ENCODE peak calls at places on chromosome 10, in six cellular contexts. One of them, this sample, is unnamed.

GRCh38 chr10:86662186-86663045 is 5.9 kb upstream of the LDB3 start:
- DNase-seq in RWPE2: no peak
- DNase-seq in brain microvascular endothelial cell: no peak
- DNase-seq in Peyer's patch: no peak
- DNase-seq in endothelial cell of umbilical vein: no peak
- DNase-seq in PC-3: no peak
- DNase-seq in this sample: no peak

GRCh38 chr10:76971565-76972170 is 665.9 kb downstream of the KCNMA1 start:
- DNase-seq in RWPE2: no peak
- DNase-seq in brain microvascular endothelial cell: no peak
- DNase-seq in Peyer's patch: no peak
- DNase-seq in endothelial cell of umbilical vein: no peak
- DNase-seq in PC-3: no peak
- DNase-seq in this sample: no peak

GRCh38 chr10:101388671-101389276 is 34.8 kb downstream of the BTRC start:
- DNase-seq in RWPE2: no peak
- DNase-seq in brain microvascular endothelial cell: no peak
- DNase-seq in Peyer's patch: no peak
- DNase-seq in endothelial cell of umbilical vein: no peak
- DNase-seq in PC-3: no peak
- DNase-seq in this sample: no peak

GRCh38 chr10:69911571-69912528 is 110.1 kb downstream of the COL13A1 start:
- DNase-seq in RWPE2: no peak
- DNase-seq in brain microvascular endothelial cell: no peak
- DNase-seq in Peyer's patch: no peak
- DNase-seq in endothelial cell of umbilical vein: peak; percentile 5
- DNase-seq in PC-3: no peak
- DNase-seq in this sample: no peak

GRCh38 chr10:89695307-89695706 is 6.1 kb upstream of the KIF20B start:
- DNase-seq in RWPE2: no peak
- DNase-seq in brain microvascular endothelial cell: no peak
- DNase-seq in Peyer's patch: no peak
- DNase-seq in endothelial cell of umbilical vein: no peak
- DNase-seq in PC-3: no peak
- DNase-seq in this sample: no peak

GRCh38 chr10:132928261-132928660 is 14.1 kb downstream of the CFAP46 start:
- DNase-seq in RWPE2: no peak
- DNase-seq in brain microvascular endothelial cell: no peak
- DNase-seq in Peyer's patch: no peak
- DNase-seq in endothelial cell of umbilical vein: no peak
- DNase-seq in PC-3: no peak
- DNase-seq in this sample: no peak

GRCh38 chr10:105834261-105835059 is 1193.4 kb downstream of the SORCS3 start:
- DNase-seq in RWPE2: no peak
- DNase-seq in brain microvascular endothelial cell: no peak
- DNase-seq in Peyer's patch: no peak
- DNase-seq in endothelial cell of umbilical vein: no peak
- DNase-seq in PC-3: no peak
- DNase-seq in this sample: no peak

GRCh38 chr10:107986571-107986970 is 822.1 kb upstream of the SORCS1 start:
- DNase-seq in RWPE2: no peak
- DNase-seq in brain microvascular endothelial cell: no peak
- DNase-seq in Peyer's patch: no peak
- DNase-seq in endothelial cell of umbilical vein: no peak
- DNase-seq in PC-3: no peak
- DNase-seq in this sample: no peak

GRCh38 chr10:71274901-71275796 is 43.9 kb upstream of the SLC29A3 start:
- DNase-seq in RWPE2: no peak
- DNase-seq in brain microvascular endothelial cell: no peak
- DNase-seq in Peyer's patch: no peak
- DNase-seq in endothelial cell of umbilical vein: no peak
- DNase-seq in PC-3: no peak
- DNase-seq in this sample: no peak

GRCh38 chr10:88499569-88500470 is 83.3 kb downstream of the RNLS start:
- DNase-seq in RWPE2: no peak
- DNase-seq in brain microvascular endothelial cell: no peak
- DNase-seq in Peyer's patch: no peak
- DNase-seq in endothelial cell of umbilical vein: peak; percentile 3
- DNase-seq in PC-3: no peak
- DNase-seq in this sample: no peak

GRCh38 chr10:120365872-120366271 is 91.2 kb upstream of the PLPP4 start:
- DNase-seq in RWPE2: no peak
- DNase-seq in brain microvascular endothelial cell: peak; percentile 15
- DNase-seq in Peyer's patch: no peak
- DNase-seq in endothelial cell of umbilical vein: no peak
- DNase-seq in PC-3: peak; percentile 61
- DNase-seq in this sample: no peak

GRCh38 chr10:16923726-16924125 is 106.5 kb upstream of the RSU1 start:
- DNase-seq in RWPE2: no peak
- DNase-seq in brain microvascular endothelial cell: no peak
- DNase-seq in Peyer's patch: no peak
- DNase-seq in endothelial cell of umbilical vein: no peak
- DNase-seq in PC-3: no peak
- DNase-seq in this sample: no peak

GRCh38 chr10:6115824-6116350 is 27.1 kb downstream of the RBM17 start:
- DNase-seq in RWPE2: no peak
- DNase-seq in brain microvascular endothelial cell: no peak
- DNase-seq in Peyer's patch: no peak
- DNase-seq in endothelial cell of umbilical vein: no peak
- DNase-seq in PC-3: peak; percentile 23
- DNase-seq in this sample: no peak

GRCh38 chr10:34506773-34507172 is 308.3 kb downstream of the PARD3 start:
- DNase-seq in RWPE2: no peak
- DNase-seq in brain microvascular endothelial cell: no peak
- DNase-seq in Peyer's patch: no peak
- DNase-seq in endothelial cell of umbilical vein: no peak
- DNase-seq in PC-3: no peak
- DNase-seq in this sample: no peak

GRCh38 chr10:11810313-11810766 is 12.8 kb upstream of the PROSER2 start:
- DNase-seq in RWPE2: no peak
- DNase-seq in brain microvascular endothelial cell: peak; percentile 40
- DNase-seq in Peyer's patch: no peak
- DNase-seq in endothelial cell of umbilical vein: peak; percentile 15
- DNase-seq in PC-3: peak; percentile 41
- DNase-seq in this sample: no peak

GRCh38 chr10:60203993-60204618 is 185.6 kb downstream of the ANK3 start:
- DNase-seq in RWPE2: no peak
- DNase-seq in brain microvascular endothelial cell: peak; percentile 17
- DNase-seq in Peyer's patch: no peak
- DNase-seq in endothelial cell of umbilical vein: peak; percentile 48
- DNase-seq in PC-3: peak; percentile 77
- DNase-seq in this sample: no peak

GRCh38 chr10:119412831-119413737 is 129.4 kb downstream of the RGS10 start:
- DNase-seq in RWPE2: no peak
- DNase-seq in brain microvascular endothelial cell: no peak
- DNase-seq in Peyer's patch: no peak
- DNase-seq in endothelial cell of umbilical vein: no peak
- DNase-seq in PC-3: no peak
- DNase-seq in this sample: no peak

GRCh38 chr10:63123963-63124362 is 9.2 kb upstream of the NRBF2 start:
- DNase-seq in RWPE2: no peak
- DNase-seq in brain microvascular endothelial cell: no peak
- DNase-seq in Peyer's patch: no peak
- DNase-seq in endothelial cell of umbilical vein: no peak
- DNase-seq in PC-3: no peak
- DNase-seq in this sample: no peak

GRCh38 chr10:3867454-3868273 is 82.7 kb upstream of the KLF6 start:
- DNase-seq in RWPE2: no peak
- DNase-seq in brain microvascular endothelial cell: no peak
- DNase-seq in Peyer's patch: no peak
- DNase-seq in endothelial cell of umbilical vein: peak; percentile 31
- DNase-seq in PC-3: peak; percentile 34
- DNase-seq in this sample: no peak

GRCh38 chr10:26698909-26699308 is 1.4 kb downstream of the PDSS1 start:
- DNase-seq in RWPE2: no peak
- DNase-seq in brain microvascular endothelial cell: no peak
- DNase-seq in Peyer's patch: no peak
- DNase-seq in endothelial cell of umbilical vein: no peak
- DNase-seq in PC-3: no peak
- DNase-seq in this sample: no peak
- H3K4me3 ChIP-seq in RWPE2: peak overlapping the region; percentile 80
- H3K4me3 ChIP-seq in brain microvascular endothelial cell: peak overlapping the region; percentile 87
- H3K4me3 ChIP-seq in Peyer's patch: peak overlapping the region; percentile 93
- H3K4me3 ChIP-seq in endothelial cell of umbilical vein: no peak overlapping the region
- H3K4me3 ChIP-seq in PC-3: peak overlapping the region; percentile 94
- H3K4me3 ChIP-seq in this sample: no peak overlapping the region

GRCh38 chr10:61629594-61629993 is 33.1 kb upstream of the CABCOCO1 start:
- DNase-seq in RWPE2: no peak
- DNase-seq in brain microvascular endothelial cell: no peak
- DNase-seq in Peyer's patch: no peak
- DNase-seq in endothelial cell of umbilical vein: no peak
- DNase-seq in PC-3: no peak
- DNase-seq in this sample: no peak

GRCh38 chr10:61635946-61636345 is 26.8 kb upstream of the CABCOCO1 start:
- DNase-seq in RWPE2: no peak
- DNase-seq in brain microvascular endothelial cell: no peak
- DNase-seq in Peyer's patch: no peak
- DNase-seq in endothelial cell of umbilical vein: peak; percentile 60
- DNase-seq in PC-3: peak; percentile 100
- DNase-seq in this sample: no peak

GRCh38 chr10:61628875-61629513 is 33.7 kb upstream of the CABCOCO1 start:
- DNase-seq in RWPE2: peak; percentile 54
- DNase-seq in brain microvascular endothelial cell: peak; percentile 84
- DNase-seq in Peyer's patch: no peak
- DNase-seq in endothelial cell of umbilical vein: peak; percentile 55
- DNase-seq in PC-3: peak; percentile 100
- DNase-seq in this sample: no peak

GRCh38 chr10:61634711-61635110 is 28.0 kb upstream of the CABCOCO1 start:
- DNase-seq in RWPE2: no peak
- DNase-seq in brain microvascular endothelial cell: no peak
- DNase-seq in Peyer's patch: no peak
- DNase-seq in endothelial cell of umbilical vein: no peak
- DNase-seq in PC-3: no peak
- DNase-seq in this sample: no peak

DNA sequence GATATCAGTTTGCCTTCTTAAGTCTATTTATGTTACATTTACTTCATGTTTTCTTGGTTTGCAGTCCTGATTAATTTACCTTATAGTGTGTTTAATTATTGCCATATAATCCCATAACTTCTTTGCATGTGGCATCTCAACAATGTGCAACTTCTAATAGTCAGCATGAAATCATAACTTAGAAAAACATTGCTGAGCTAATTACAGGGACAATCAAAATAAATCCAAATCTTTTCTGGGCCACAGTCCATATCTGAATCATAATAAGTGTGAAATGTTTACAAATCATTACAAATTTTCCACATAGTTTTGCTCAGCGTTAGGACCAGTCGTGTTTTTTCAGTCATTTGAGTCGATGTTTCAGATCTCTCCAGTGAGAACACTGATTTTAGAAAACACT is 29.1 kb upstream of the CABCOCO1 start:
- DNase-seq in RWPE2: no peak
- DNase-seq in brain microvascular endothelial cell: no peak
- DNase-seq in Peyer's patch: no peak
- DNase-seq in endothelial cell of umbilical vein: peak; percentile 85
- DNase-seq in PC-3: peak; percentile 52
- DNase-seq in this sample: no peak
- H3K27ac ChIP-seq in RWPE2: peak overlapping the region; percentile 45
- H3K27ac ChIP-seq in brain microvascular endothelial cell: no peak overlapping the region
- H3K27ac ChIP-seq in Peyer's patch: no peak overlapping the region
- H3K27ac ChIP-seq in endothelial cell of umbilical vein: peak overlapping the region; percentile 20
- H3K27ac ChIP-seq in PC-3: no peak overlapping the region
- H3K27ac ChIP-seq in this sample: no peak overlapping the region

GRCh38 chr10:125025341-125025740 is 83.4 kb downstream of the ZRANB1 start:
- DNase-seq in RWPE2: no peak
- DNase-seq in brain microvascular endothelial cell: no peak
- DNase-seq in Peyer's patch: no peak
- DNase-seq in endothelial cell of umbilical vein: no peak
- DNase-seq in PC-3: no peak
- DNase-seq in this sample: no peak
- H3K36me3 ChIP-seq in RWPE2: peaks cover 38% of the 10 kb centered on the region
- H3K36me3 ChIP-seq in brain microvascular endothelial cell: no peaks in the 10 kb centered on the region
- H3K36me3 ChIP-seq in Peyer's patch: no peaks in the 10 kb centered on the region
- H3K36me3 ChIP-seq in endothelial cell of umbilical vein: peaks cover 3% of the 10 kb centered on the region
- H3K36me3 ChIP-seq in PC-3: no peaks in the 10 kb centered on the region
- H3K36me3 ChIP-seq in this sample: no peaks in the 10 kb centered on the region

GRCh38 chr10:130109796-130110235 is 814 bp downstream of the C10orf143 start:
- DNase-seq in RWPE2: no peak
- DNase-seq in brain microvascular endothelial cell: peak; percentile 81
- DNase-seq in Peyer's patch: peak; percentile 80
- DNase-seq in endothelial cell of umbilical vein: peak; percentile 89
- DNase-seq in PC-3: peak; percentile 80
- DNase-seq in this sample: peak; percentile 46

GRCh38 chr10:130111848-130112180 is 1.2 kb upstream of the C10orf143 start:
- DNase-seq in RWPE2: no peak
- DNase-seq in brain microvascular endothelial cell: no peak
- DNase-seq in Peyer's patch: no peak
- DNase-seq in endothelial cell of umbilical vein: no peak
- DNase-seq in PC-3: no peak
- DNase-seq in this sample: no peak

GRCh38 chr10:130111115-130111847 is 651 bp upstream of the C10orf143 start:
- DNase-seq in RWPE2: peak; percentile 97
- DNase-seq in brain microvascular endothelial cell: peak; percentile 98
- DNase-seq in Peyer's patch: peak; percentile 98
- DNase-seq in endothelial cell of umbilical vein: peak; percentile 97
- DNase-seq in PC-3: peak; percentile 90
- DNase-seq in this sample: peak; percentile 95

GRCh38 chr10:130110236-130111114 is at the start of gene C10orf143:
- DNase-seq in RWPE2: peak; percentile 98
- DNase-seq in brain microvascular endothelial cell: peak; percentile 96
- DNase-seq in Peyer's patch: peak; percentile 97
- DNase-seq in endothelial cell of umbilical vein: peak; percentile 98
- DNase-seq in PC-3: peak; percentile 90
- DNase-seq in this sample: peak; percentile 98

DNA sequence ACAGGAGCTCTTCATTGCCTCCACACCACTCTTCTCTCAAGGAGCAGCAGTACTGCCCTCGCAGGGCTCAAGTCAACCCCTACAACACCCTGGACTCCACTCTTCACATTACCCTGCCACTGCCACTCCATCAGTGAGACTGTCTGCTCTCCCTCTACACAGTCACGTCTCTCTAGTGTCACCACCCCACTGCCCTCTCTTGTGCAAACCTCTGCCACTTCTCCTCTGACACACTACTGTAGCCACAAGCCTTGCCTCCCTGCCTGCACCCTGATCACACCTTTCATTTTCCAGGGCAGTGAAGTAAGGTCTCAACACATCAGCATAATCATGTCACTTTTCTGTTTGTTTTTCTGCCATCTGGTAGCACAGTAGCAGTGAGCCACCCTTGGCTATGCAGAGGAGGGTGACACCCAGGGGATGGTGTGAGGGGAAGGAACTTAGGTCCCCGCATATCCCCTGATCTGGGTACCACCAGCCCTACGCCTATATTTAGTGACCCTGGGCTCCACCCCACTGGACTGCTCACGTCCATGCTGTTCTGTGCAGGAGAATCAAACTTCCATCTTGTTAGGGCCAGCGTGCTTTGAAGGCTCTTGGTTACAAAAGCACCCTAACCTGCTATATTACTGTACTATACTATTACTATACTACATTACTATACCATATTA is 1.6 kb downstream of the C10orf143 start:
- DNase-seq in RWPE2: no peak
- DNase-seq in brain microvascular endothelial cell: no peak
- DNase-seq in Peyer's patch: no peak
- DNase-seq in endothelial cell of umbilical vein: no peak
- DNase-seq in PC-3: no peak
- DNase-seq in this sample: no peak
- H3K4me3 ChIP-seq in RWPE2: peak overlapping the region; percentile 46
- H3K4me3 ChIP-seq in brain microvascular endothelial cell: peak overlapping the region; percentile 88
- H3K4me3 ChIP-seq in Peyer's patch: peak overlapping the region; percentile 64
- H3K4me3 ChIP-seq in endothelial cell of umbilical vein: no peak overlapping the region
- H3K4me3 ChIP-seq in PC-3: peak overlapping the region; percentile 92
- H3K4me3 ChIP-seq in this sample: no peak overlapping the region

GRCh38 chr10:102450374-102451104 is 804 bp downstream of the C10orf95 start:
- DNase-seq in RWPE2: peak; percentile 85
- DNase-seq in brain microvascular endothelial cell: peak; percentile 42
- DNase-seq in Peyer's patch: peak; percentile 88
- DNase-seq in endothelial cell of umbilical vein: peak; percentile 70
- DNase-seq in PC-3: peak; percentile 82
- DNase-seq in this sample: peak; percentile 88
- H3K27ac ChIP-seq in RWPE2: peak overlapping the region; percentile 85
- H3K27ac ChIP-seq in brain microvascular endothelial cell: no peak overlapping the region
- H3K27ac ChIP-seq in Peyer's patch: peak overlapping the region; percentile 85
- H3K27ac ChIP-seq in endothelial cell of umbilical vein: no peak overlapping the region
- H3K27ac ChIP-seq in PC-3: peak overlapping the region; percentile 55
- H3K27ac ChIP-seq in this sample: peak overlapping the region; percentile 90